ENCODE peak calls at places on chromosomes 13 and 19, in six cellular contexts. F, U, P, Z, A and I are unnamed samples.

GRCh38 chr19:3765121-3765520 is 2.6 kb downstream of the MRPL54 start:
- DNase-seq in F (no peak), U (no peak), P (no peak), Z (peak; percentile 13), A (no peak), I (no peak)

GRCh38 chr13:90867336-90867683 is 480.2 kb upstream of the MIR17HG start:
- DNase-seq in F (peak; percentile 86), U (peak; percentile 31), P (peak; percentile 72), Z (peak; percentile 57), A (peak; percentile 21), I (peak; percentile 37)

GRCh38 chr13:23960566-23961156 is 63.4 kb upstream of the C1QTNF9B start:
- DNase-seq in F (peak; percentile 73), U (no peak), P (no peak), Z (no peak), A (no peak), I (no peak)

GRCh38 chr19:50632151-50632835 is 7.4 kb downstream of the SYT3 start:
- DNase-seq in F (no peak), U (no peak), P (no peak), Z (no peak), A (no peak), I (no peak)

GRCh38 chr13:50236898-50237318 is 221.7 kb downstream of the KCNRG start:
- DNase-seq in F (no peak), U (no peak), P (no peak), Z (no peak), A (no peak), I (no peak)

GRCh38 chr13:30866692-30867669 is 39.1 kb upstream of the MEDAG start:
- DNase-seq in F (no peak), U (no peak), P (peak; percentile 50), Z (peak; percentile 33), A (no peak), I (no peak)

GRCh38 chr13:45782327-45783045 is 69.1 kb downstream of the SIAH3 start:
- DNase-seq in F (no peak), U (no peak), P (no peak), Z (no peak), A (no peak), I (no peak)

GRCh38 chr19:35139618-35139943 is 957 bp downstream of the FXYD1 start:
- DNase-seq in F (no peak), U (no peak), P (no peak), Z (no peak), A (no peak), I (no peak)

GRCh38 chr19:33394723-33395560 is 21.4 kb downstream of the CEBPG start:
- DNase-seq in F (peak; percentile 37), U (no peak), P (no peak), Z (peak; percentile 15), A (no peak), I (no peak)

GRCh38 chr19:43725468-43725867 is 9.6 kb downstream of the IRGC start:
- DNase-seq in F (no peak), U (peak; percentile 18), P (no peak), Z (no peak), A (no peak), I (no peak)

GRCh38 chr19:53898680-53899341 is 10.3 kb upstream of the CACNG7 start:
- DNase-seq in F (no peak), U (no peak), P (no peak), Z (no peak), A (no peak), I (no peak)

GRCh38 chr19:40347476-40348124 is 597 bp downstream of the C19orf47 start:
- DNase-seq in F (peak; percentile 38), U (no peak), P (no peak), Z (no peak), A (no peak), I (no peak)

GRCh38 chr13:23656637-23657036 is 86.4 kb downstream of the TNFRSF19 start:
- DNase-seq in F (peak; percentile 69), U (peak; percentile 77), P (no peak), Z (no peak), A (no peak), I (no peak)

DNA sequence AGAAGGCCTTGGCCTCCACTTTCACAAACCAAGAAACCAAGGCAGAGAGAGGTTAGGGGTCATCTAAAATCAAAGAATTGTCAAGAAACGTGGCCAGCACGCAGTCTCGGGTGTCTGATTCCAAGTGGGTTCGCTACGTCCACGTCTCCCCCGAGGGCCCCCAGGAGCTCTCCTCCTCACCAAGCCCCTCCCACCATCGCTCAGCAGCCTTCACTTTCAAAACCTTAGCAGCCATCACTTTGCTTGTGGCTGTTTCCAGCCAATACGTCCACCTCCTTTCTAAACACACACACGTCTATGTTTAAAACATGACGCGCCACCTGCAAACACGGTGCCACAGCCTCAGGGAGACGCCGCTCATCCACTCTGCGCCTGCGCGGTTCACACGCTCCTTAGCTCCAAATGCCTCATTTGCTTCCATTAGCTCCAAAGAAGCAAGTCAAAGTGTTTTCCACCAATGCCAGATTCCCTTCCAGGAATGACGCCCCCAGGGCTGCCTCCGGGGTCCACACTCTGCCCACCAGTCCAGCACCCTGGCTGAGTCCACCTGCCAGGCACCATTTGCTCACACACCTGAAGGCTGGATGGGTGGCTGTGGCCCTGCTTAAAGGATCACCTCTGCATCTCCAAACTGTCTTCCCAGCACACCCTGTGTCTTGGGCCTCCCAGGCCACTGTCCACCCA is 5.5 kb downstream of the RASA3 start:
- DNase-seq in F (no peak), U (no peak), P (no peak), Z (no peak), A (no peak), I (peak; percentile 34)
- H3K4me1 ChIP-seq in F (peaks cover 27% of the 10 kb centered on the region), U (peaks cover 64% of the 10 kb centered on the region), P (peaks cover 33% of the 10 kb centered on the region), Z (peaks cover 7% of the 10 kb centered on the region), A (peaks cover 5% of the 10 kb centered on the region), I (peaks cover 72% of the 10 kb centered on the region)

GRCh38 chr13:72751220-72751619 is 23.5 kb downstream of the BORA start:
- DNase-seq in F (no peak), U (no peak), P (no peak), Z (no peak), A (no peak), I (no peak)
- H3K4me3 ChIP-seq in F (no peak overlapping the region), U (no peak overlapping the region), P (no peak overlapping the region), Z (no peak overlapping the region), A (no peak overlapping the region), I (no peak overlapping the region)

GRCh38 chr13:111176421-111176820 is 61.3 kb downstream of the ARHGEF7 start:
- DNase-seq in F (no peak), U (no peak), P (no peak), Z (no peak), A (no peak), I (no peak)
- H3K4me1 ChIP-seq in F (peaks cover 3% of the 10 kb centered on the region), U (peaks cover 65% of the 10 kb centered on the region), P (peaks cover 67% of the 10 kb centered on the region), Z (peaks cover 23% of the 10 kb centered on the region), A (no peaks in the 10 kb centered on the region), I (peaks cover 86% of the 10 kb centered on the region)

GRCh38 chr13:112060899-112061366 is 6.0 kb upstream of the SOX1 start:
- DNase-seq in F (no peak), U (no peak), P (no peak), Z (no peak), A (no peak), I (no peak)
- H3K4me3 ChIP-seq in F (no peak overlapping the region), U (no peak overlapping the region), P (no peak overlapping the region), Z (no peak overlapping the region), A (no peak overlapping the region), I (no peak overlapping the region)

DNA sequence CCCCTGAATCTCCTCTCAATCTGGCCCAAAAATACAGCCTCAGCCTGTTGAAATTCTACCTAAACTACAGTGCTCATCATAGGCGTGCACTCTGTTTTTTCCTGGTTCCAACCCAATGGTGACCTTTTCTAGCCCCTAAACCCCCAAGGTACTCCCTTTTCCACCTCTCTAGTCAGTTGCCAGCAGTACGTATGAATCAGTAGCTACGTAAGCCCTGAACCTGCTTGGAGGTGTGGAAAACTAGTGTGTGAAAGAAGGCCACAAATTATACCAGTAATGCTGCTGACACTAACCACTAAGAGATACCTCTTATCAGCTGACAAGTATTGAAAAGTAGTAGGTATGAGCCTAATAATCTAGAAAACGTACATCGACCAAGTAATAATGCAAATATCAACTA is 60.9 kb downstream of the FOXO1 start:
- DNase-seq in F (no peak), U (no peak), P (no peak), Z (no peak), A (no peak), I (no peak)
- H3K4me1 ChIP-seq in F (no peaks in the 10 kb centered on the region), U (peaks cover 26% of the 10 kb centered on the region), P (peaks cover 3% of the 10 kb centered on the region), Z (peaks cover 18% of the 10 kb centered on the region), A (no peaks in the 10 kb centered on the region), I (peaks cover 91% of the 10 kb centered on the region)

GRCh38 chr13:109780880-109781383 is 5.5 kb downstream of the IRS2 start:
- DNase-seq in F (no peak), U (no peak), P (no peak), Z (no peak), A (no peak), I (no peak)
- H3K4me3 ChIP-seq in F (peak overlapping the region; percentile 84), U (peak overlapping the region; percentile 44), P (peak overlapping the region; percentile 85), Z (peak overlapping the region; percentile 45), A (peak overlapping the region; percentile 81), I (peak overlapping the region; percentile 64)

GRCh38 chr19:18291019-18291524 is 9.7 kb upstream of the JUND start:
- DNase-seq in F (no peak), U (no peak), P (no peak), Z (peak; percentile 66), A (no peak), I (no peak)
- H3K4me1 ChIP-seq in F (peaks cover 12% of the 10 kb centered on the region), U (peaks cover 42% of the 10 kb centered on the region), P (peaks cover 28% of the 10 kb centered on the region), Z (peaks cover 12% of the 10 kb centered on the region), A (no peaks in the 10 kb centered on the region), I (peaks cover 14% of the 10 kb centered on the region)

GRCh38 chr13:48155850-48156249 is 60.9 kb upstream of the MED4 start:
- DNase-seq in F (peak; percentile 82), U (no peak), P (no peak), Z (no peak), A (no peak), I (no peak)

GRCh38 chr13:48158290-48158689 is 63.4 kb upstream of the MED4 start:
- DNase-seq in F (no peak), U (no peak), P (no peak), Z (no peak), A (no peak), I (no peak)

GRCh38 chr13:48154671-48155070 is 59.8 kb upstream of the MED4 start:
- DNase-seq in F (no peak), U (no peak), P (no peak), Z (no peak), A (no peak), I (no peak)

GRCh38 chr13:48158915-48159314 is 64.0 kb upstream of the MED4 start:
- DNase-seq in F (no peak), U (no peak), P (no peak), Z (no peak), A (no peak), I (no peak)

GRCh38 chr13:48156466-48156865 is 61.6 kb upstream of the MED4 start:
- DNase-seq in F (no peak), U (no peak), P (no peak), Z (no peak), A (no peak), I (no peak)
- H3K4me3 ChIP-seq in F (no peak overlapping the region), U (no peak overlapping the region), P (no peak overlapping the region), Z (no peak overlapping the region), A (no peak overlapping the region), I (no peak overlapping the region)